ENCODE peak calls at places on chromosomes 4 and X, in eight cellular contexts. H is progenitor cell of endocrine pancreas, V is A549, C is right lobe of liver, I is Peyer's patch, F is GM12864, B is ovary, K is foreskin keratinocyte. D is an unnamed sample.

GRCh38 chr4:54661156-54661555 is 3.4 kb downstream of the KIT start:
- DNase-seq in F (no peak), V (no peak), C (no peak), K (peak; percentile 83), H (no peak), B (no peak), I (no peak), D (no peak)

GRCh38 chr4:108035691-108036090 is 46.0 kb downstream of the HADH start:
- DNase-seq in V (no peak), C (no peak), F (no peak), H (no peak), I (no peak), K (no peak), B (no peak), D (no peak)

GRCh38 chr4:110119347-110119746 is 79.1 kb downstream of the ELOVL6 start:
- DNase-seq in H (no peak), K (peak; percentile 61), I (peak; percentile 62), F (no peak), B (no peak), V (no peak), C (no peak), D (peak; percentile 10)

GRCh38 chr4:156824451-156825060 is 147.0 kb downstream of the PDGFC start:
- DNase-seq in I (no peak), B (no peak), F (no peak), V (no peak), K (peak; percentile 97), C (no peak), H (no peak), D (no peak)

GRCh38 chr4:174789666-174790065 is 39.4 kb downstream of the GLRA3 start:
- DNase-seq in V (peak; percentile 1), H (no peak), C (no peak), K (no peak), B (no peak), I (no peak), F (no peak), D (no peak)

GRCh38 chrX:115058276-115058675 is 40.9 kb upstream of the IL13RA2 start:
- DNase-seq in V (no peak), H (no peak), C (no peak), F (no peak), K (no peak), B (no peak), I (no peak), D (no peak)

GRCh38 chr4:576245-576821 is at the start of gene TMEM271:
- DNase-seq in V (no peak), B (no peak), I (no peak), K (no peak), F (no peak), H (no peak), C (no peak), D (no peak)

GRCh38 chrX:1075741-1076140 is 136.7 kb downstream of the CRLF2 start:
- DNase-seq in F (no peak), C (no peak), B (no peak), V (no peak), H (no peak), I (no peak), K (no peak), D (no peak)

GRCh38 chr4:99868126-99868596 is 26.1 kb downstream of the LAMTOR3 start:
- DNase-seq in K (no peak), C (no peak), V (no peak), I (no peak), F (no peak), B (no peak), H (no peak), D (no peak)

GRCh38 chr4:143311924-143312323 is 24.8 kb upstream of the GAB1 start:
- DNase-seq in I (no peak), B (no peak), C (no peak), H (no peak), F (no peak), V (no peak), K (no peak), D (no peak)

GRCh38 chr4:124409044-124409443 is 303.5 kb downstream of the ANKRD50 start:
- DNase-seq in V (peak; percentile 20), K (no peak), I (no peak), C (no peak), B (no peak), F (no peak), H (no peak), D (no peak)

GRCh38 chr4:41815478-41815877 is 67.0 kb upstream of the PHOX2B start:
- DNase-seq in C (no peak), K (peak; percentile 47), H (no peak), V (no peak), I (no peak), F (no peak), B (no peak), D (no peak)

GRCh38 chrX:11341274-11342256 is 48.4 kb downstream of the AMELX start:
- DNase-seq in C (peak; percentile 75), F (no peak), I (peak; percentile 67), B (peak; percentile 67), K (peak; percentile 76), H (no peak), V (peak; percentile 8), D (peak; percentile 2)

GRCh38 chrX:10755477-10756334 is 135.3 kb upstream of the MID1 start:
- DNase-seq in B (no peak), V (peak; percentile 45), C (no peak), F (no peak), K (peak; percentile 53), I (no peak), H (no peak), D (no peak)

GRCh38 chr4:82789377-82789776 is 9.2 kb downstream of the SCD5 start:
- DNase-seq in I (no peak), C (no peak), B (no peak), F (no peak), V (no peak), H (no peak), K (no peak), D (no peak)

GRCh38 chr4:25246680-25247611 is 13.1 kb downstream of the PI4K2B start:
- DNase-seq in B (no peak), C (no peak), K (no peak), I (no peak), F (no peak), H (no peak), V (no peak), D (peak; percentile 19)

GRCh38 chr4:184313058-184313709 is 95.5 kb upstream of the ENPP6 start:
- DNase-seq in I (no peak), V (no peak), F (no peak), H (no peak), C (peak; percentile 28), K (no peak), B (no peak), D (no peak)

GRCh38 chrX:31132803-31133202 is 61.0 kb upstream of the FTHL17 start:
- DNase-seq in B (no peak), K (no peak), V (no peak), I (no peak), F (no peak), C (no peak), H (no peak), D (no peak)

GRCh38 chr4:35725131-35725530 is 519.2 kb downstream of the ARAP2 start:
- DNase-seq in H (no peak), I (no peak), C (no peak), K (no peak), B (no peak), V (no peak), F (no peak), D (no peak)
- TF ChIP-seq CTCF in H (peak; percentile 28), I (no peak), C (peak; percentile 10), K (peak; percentile 28), B (no peak), V (no peak), F (peak; percentile 37), D (no peak)

GRCh38 chrX:24494544-24495113 is 29.5 kb downstream of the PDK3 start:
- DNase-seq in B (no peak), K (peak; percentile 65), C (peak; percentile 69), F (no peak), V (peak; percentile 74), I (no peak), H (no peak), D (no peak)

GRCh38 chrX:24493740-24494543 is 28.9 kb downstream of the PDK3 start:
- DNase-seq in K (no peak), F (no peak), V (no peak), H (no peak), C (peak; percentile 41), B (no peak), I (no peak), D (no peak)

GRCh38 chrX:24495700-24496099 is 30.6 kb downstream of the PDK3 start:
- DNase-seq in F (no peak), K (no peak), B (no peak), V (no peak), I (no peak), C (no peak), H (no peak), D (no peak)

GRCh38 chrX:24498181-24498580 is 33.1 kb downstream of the PDK3 start:
- DNase-seq in C (peak; percentile 54), F (no peak), I (peak; percentile 54), B (no peak), K (no peak), V (peak; percentile 51), H (no peak), D (no peak)

GRCh38 chrX:24498975-24499374 is 33.9 kb downstream of the PDK3 start:
- DNase-seq in H (no peak), B (no peak), F (no peak), C (no peak), K (no peak), I (no peak), V (peak; percentile 24), D (peak; percentile 8)
- TF ChIP-seq CTCF in H (peak; percentile 62), B (peak; percentile 42), F (peak; percentile 32), C (peak; percentile 58), K (peak; percentile 70), I (peak; percentile 79), V (peak; percentile 56), D (peak; percentile 10)

GRCh38 chrX:131626681-131627296 is 82.9 kb downstream of the OR13H1 start:
- DNase-seq in H (no peak), B (no peak), I (no peak), C (no peak), V (peak; percentile 48), F (no peak), K (no peak), D (no peak)
- TF ChIP-seq CTCF in H (peak; percentile 61), B (no peak), I (no peak), C (peak; percentile 15), V (peak; percentile 69), F (no peak), K (no peak), D (no peak)

DNA sequence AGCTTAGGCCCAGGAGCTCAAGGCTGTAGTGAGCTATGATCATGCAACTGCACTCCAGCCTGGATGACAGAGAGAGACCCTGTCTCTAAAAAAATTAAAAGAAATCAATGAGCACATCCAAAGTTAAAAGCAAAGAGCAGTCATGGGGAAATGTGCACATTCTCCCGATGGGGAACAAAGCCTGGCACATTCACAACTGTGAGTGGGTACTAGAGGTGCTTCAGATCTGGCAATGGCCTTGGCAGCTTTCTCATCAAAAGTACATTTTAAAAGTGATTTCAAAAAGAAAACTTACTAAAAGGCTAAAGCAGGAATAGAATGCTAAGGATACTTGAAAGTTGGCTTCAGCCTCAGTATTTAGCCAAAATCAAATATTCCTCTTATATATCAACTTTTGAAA is 145.9 kb upstream of the MAOA start:
- DNase-seq in H (no peak), K (no peak), C (no peak), B (no peak), I (no peak), F (no peak), V (no peak), D (no peak)
- TF ChIP-seq CTCF in H (no peak), K (no peak), C (no peak), B (no peak), I (no peak), F (no peak), V (no peak), D (no peak)

GRCh38 chr4:14386196-14386595 is 616.1 kb upstream of the CPEB2 start:
- DNase-seq in V (no peak), I (no peak), C (no peak), K (no peak), F (no peak), B (no peak), H (no peak), D (no peak)
- TF ChIP-seq CTCF in V (no peak), I (no peak), C (no peak), K (peak; percentile 28), F (no peak), B (no peak), H (no peak), D (no peak)

D was measured in GM20000.